ENCODE peak calls at places on chromosomes 16 and 17, in six cellular contexts. One of them, this sample, is unnamed.

GRCh38 chr16:8516471-8516870 is 73.8 kb downstream of the TMEM114 start:
- DNase-seq in HuH-7.5: no peak
- DNase-seq in amniotic stem cell: no peak
- DNase-seq in NCI-H1092 treated with DMSO at 0.1 percent for 48 hours: no peak
- DNase-seq in NCI-H1417: no peak
- DNase-seq in HS-5: no peak
- DNase-seq in this sample: no peak

GRCh38 chr16:58655215-58655596 is 25.6 kb upstream of the CNOT1 start:
- DNase-seq in HuH-7.5: no peak
- DNase-seq in amniotic stem cell: no peak
- DNase-seq in NCI-H1092 treated with DMSO at 0.1 percent for 48 hours: no peak
- DNase-seq in NCI-H1417: no peak
- DNase-seq in HS-5: no peak
- DNase-seq in this sample: no peak

GRCh38 chr17:45578516-45579455 is 88.3 kb upstream of the PLEKHM1 start:
- DNase-seq in HuH-7.5: no peak
- DNase-seq in amniotic stem cell: no peak
- DNase-seq in NCI-H1092 treated with DMSO at 0.1 percent for 48 hours: no peak
- DNase-seq in NCI-H1417: no peak
- DNase-seq in HS-5: no peak
- DNase-seq in this sample: no peak

GRCh38 chr16:89815639-89816348 is 653 bp downstream of the FANCA start:
- DNase-seq in HuH-7.5: no peak
- DNase-seq in amniotic stem cell: no peak
- DNase-seq in NCI-H1092 treated with DMSO at 0.1 percent for 48 hours: no peak
- DNase-seq in NCI-H1417: peak; percentile 51
- DNase-seq in HS-5: no peak
- DNase-seq in this sample: no peak

GRCh38 chr17:3886776-3887175 is 6.1 kb downstream of the CAMKK1 start:
- DNase-seq in HuH-7.5: no peak
- DNase-seq in amniotic stem cell: no peak
- DNase-seq in NCI-H1092 treated with DMSO at 0.1 percent for 48 hours: no peak
- DNase-seq in NCI-H1417: no peak
- DNase-seq in HS-5: no peak
- DNase-seq in this sample: no peak

GRCh38 chr16:81699596-81699995 is 79.5 kb upstream of the PLCG2 start:
- DNase-seq in HuH-7.5: no peak
- DNase-seq in amniotic stem cell: no peak
- DNase-seq in NCI-H1092 treated with DMSO at 0.1 percent for 48 hours: no peak
- DNase-seq in NCI-H1417: no peak
- DNase-seq in HS-5: no peak
- DNase-seq in this sample: no peak

GRCh38 chr17:74305865-74306654 is 20.0 kb upstream of the KIF19 start:
- DNase-seq in HuH-7.5: no peak
- DNase-seq in amniotic stem cell: no peak
- DNase-seq in NCI-H1092 treated with DMSO at 0.1 percent for 48 hours: peak; percentile 77
- DNase-seq in NCI-H1417: peak; percentile 28
- DNase-seq in HS-5: no peak
- DNase-seq in this sample: no peak

GRCh38 chr16:12899529-12900168 is 1.7 kb upstream of the SHISA9 start:
- DNase-seq in HuH-7.5: peak; percentile 16
- DNase-seq in amniotic stem cell: no peak
- DNase-seq in NCI-H1092 treated with DMSO at 0.1 percent for 48 hours: no peak
- DNase-seq in NCI-H1417: peak; percentile 7
- DNase-seq in HS-5: no peak
- DNase-seq in this sample: no peak

GRCh38 chr17:38719284-38719942 is 10.7 kb upstream of the CISD3 start:
- DNase-seq in HuH-7.5: no peak
- DNase-seq in amniotic stem cell: no peak
- DNase-seq in NCI-H1092 treated with DMSO at 0.1 percent for 48 hours: no peak
- DNase-seq in NCI-H1417: no peak
- DNase-seq in HS-5: no peak
- DNase-seq in this sample: no peak